ENCODE peak calls at places on chromosomes 7 and 10, in four cellular contexts. H is HepG2, P is K562, K is GM12878. I is an unnamed sample.

GRCh38 chr7:46738713-46739220 is 817.7 kb upstream of the IGFBP3 start:
- DNase-seq in H (no peak), P (no peak), K (no peak), I (no peak)

GRCh38 chr7:31327071-31327470 is 13.5 kb downstream of the NEUROD6 start:
- DNase-seq in H (no peak), P (no peak), K (no peak), I (no peak)

GRCh38 chr10:31770307-31770902 is 158.2 kb downstream of the ARHGAP12 start:
- DNase-seq in H (peak), P (peak), K (no peak), I (peak)

GRCh38 chr10:75401569-75402485 is at the start of gene ZNF503:
- DNase-seq in H (peak), P (peak), K (peak), I (peak)

GRCh38 chr7:102119213-102119651 is 167.4 kb upstream of the SH2B2 start:
- DNase-seq in H (peak), P (no peak), K (no peak), I (no peak)

GRCh38 chr10:125627646-125628045 is 55.3 kb downstream of the TEX36 start:
- DNase-seq in H (no peak), P (no peak), K (no peak), I (no peak)

GRCh38 chr10:86388119-86388704 is 21.6 kb upstream of the GRID1 start:
- DNase-seq in H (no peak), P (no peak), K (no peak), I (no peak)

GRCh38 chr10:105700327-105700726 is 1059.2 kb downstream of the SORCS3 start:
- DNase-seq in H (no peak), P (no peak), K (no peak), I (no peak)

GRCh38 chr7:4282434-4283223 is 399.5 kb upstream of the FOXK1 start:
- DNase-seq in H (no peak), P (no peak), K (no peak), I (no peak)

GRCh38 chr7:46651070-46651469 is 730.0 kb upstream of the IGFBP3 start:
- DNase-seq in H (no peak), P (no peak), K (no peak), I (no peak)

GRCh38 chr7:100972002-100972347 is 2.6 kb downstream of the MUC12 start:
- DNase-seq in H (no peak), P (no peak), K (no peak), I (no peak)

GRCh38 chr7:112290065-112290464 is 83.6 kb downstream of the ZNF277 start:
- DNase-seq in H (no peak), P (no peak), K (no peak), I (no peak)

GRCh38 chr10:104330168-104331117 is 7.8 kb downstream of the ITPRIP start:
- DNase-seq in H (peak), P (no peak), K (no peak), I (no peak)

GRCh38 chr7:20507157-20507556 is 108.3 kb upstream of the ABCB5 start:
- DNase-seq in H (no peak), P (no peak), K (no peak), I (no peak)

GRCh38 chr7:117250801-117251200 is 72.1 kb downstream of the WNT2 start:
- DNase-seq in H (no peak), P (no peak), K (no peak), I (no peak)

GRCh38 chr10:69766161-69766910 is 35.4 kb upstream of the COL13A1 start:
- DNase-seq in H (no peak), P (no peak), K (no peak), I (no peak)

GRCh38 chr10:104777086-104777799 is 136.2 kb downstream of the SORCS3 start:
- DNase-seq in H (no peak), P (no peak), K (no peak), I (no peak)

GRCh38 chr7:36601596-36601995 is 122.7 kb downstream of the AOAH start:
- DNase-seq in H (no peak), P (no peak), K (no peak), I (no peak)

GRCh38 chr10:84088626-84089025 is 50.7 kb upstream of the GHITM start:
- DNase-seq in H (no peak), P (no peak), K (no peak), I (no peak)
- TF ChIP-seq TARDBP in H (no peak), P (no peak), K (no peak), I (no peak)

GRCh38 chr10:79243211-79244067 is 103.8 kb upstream of the PPIF start:
- DNase-seq in H (no peak), P (no peak), K (no peak), I (peak)

GRCh38 chr10:79241990-79242619 is 105.2 kb upstream of the PPIF start:
- DNase-seq in H (no peak), P (no peak), K (no peak), I (peak)

GRCh38 chr10:79244068-79244442 is 103.2 kb upstream of the PPIF start:
- DNase-seq in H (no peak), P (no peak), K (no peak), I (peak)

GRCh38 chr10:79241629-79241989 is 105.7 kb upstream of the PPIF start:
- DNase-seq in H (no peak), P (no peak), K (no peak), I (no peak)

DNA sequence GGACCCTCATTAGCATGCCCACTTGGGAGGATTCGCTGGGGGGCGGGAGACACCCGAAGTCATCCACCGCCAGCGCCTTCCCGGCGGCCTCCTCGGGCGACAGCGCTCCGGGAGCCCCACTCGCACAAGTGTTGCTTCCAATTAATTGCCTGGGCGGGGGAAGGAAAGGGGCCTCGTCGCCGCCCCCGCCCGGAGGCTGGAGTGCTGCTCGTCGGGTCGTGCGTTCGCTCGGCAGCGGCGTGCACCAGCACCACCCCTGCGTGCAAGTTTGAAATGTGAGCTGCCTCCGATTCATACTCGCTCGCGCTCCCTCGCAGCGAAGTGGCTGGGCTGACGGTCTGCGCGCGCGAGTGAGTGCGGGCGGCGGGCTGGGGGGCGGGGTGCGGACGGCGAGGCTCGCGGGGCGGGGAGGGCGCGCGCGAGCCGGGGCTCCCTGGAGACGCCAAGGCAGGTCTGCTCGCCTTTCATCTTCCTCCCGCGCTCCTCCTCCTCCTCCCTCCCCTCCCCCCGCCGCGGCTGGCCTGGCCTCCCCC is 104.6 kb upstream of the PPIF start:
- DNase-seq in H (no peak), P (no peak), K (no peak), I (peak)
- TF ChIP-seq FOXK2 in H (no peak), P (no peak), K (no peak), I (no peak)

GRCh38 chr7:154874409-154875113 is 128.4 kb downstream of the PAXIP1 start:
- DNase-seq in H (no peak), P (no peak), K (no peak), I (no peak)
- TF ChIP-seq TARDBP in H (no peak), P (no peak), K (no peak), I (no peak)

DNA sequence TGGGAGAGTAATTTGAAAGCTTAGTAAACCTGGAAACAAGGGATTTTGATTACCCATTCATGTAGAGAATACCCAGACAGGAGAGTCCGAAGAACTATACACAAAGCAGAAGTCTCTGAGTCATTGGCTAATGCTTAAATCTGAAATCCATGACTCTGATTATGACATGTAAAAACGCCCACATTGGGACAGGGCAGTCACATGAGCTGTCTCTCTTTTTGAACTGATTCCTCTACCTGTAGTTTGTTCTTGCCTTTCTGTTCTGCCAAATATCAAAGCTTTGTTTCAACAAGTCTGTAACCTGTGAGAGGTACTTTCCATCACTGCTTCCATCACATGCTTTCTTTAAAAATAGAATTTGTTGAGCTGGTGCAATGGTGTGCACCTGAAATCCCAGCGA is 4.3 kb upstream of the GPNMB start:
- DNase-seq in H (no peak), P (no peak), K (no peak), I (no peak)
- TF ChIP-seq FOXK2 in H (no peak), P (no peak), K (no peak), I (no peak)

DNA sequence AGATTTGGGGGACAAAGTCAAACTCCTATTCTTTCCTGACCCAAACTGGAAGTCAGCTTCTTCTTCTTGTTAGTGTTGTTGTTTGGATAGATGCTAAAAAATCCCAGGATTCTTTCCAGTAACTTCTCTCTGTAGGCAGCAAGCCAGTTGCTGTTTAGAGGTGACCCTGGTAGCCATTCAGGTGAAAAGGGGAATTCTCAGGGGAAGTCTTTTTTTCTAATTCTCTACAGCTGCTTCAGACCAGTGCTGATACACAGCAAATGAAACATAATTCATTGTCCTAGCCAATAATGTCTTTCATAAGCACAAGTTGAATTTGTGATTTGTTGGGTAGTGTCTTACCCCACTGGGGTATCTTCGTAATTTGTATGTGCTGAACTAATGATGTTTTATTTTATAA is 357.3 kb downstream of the BBS9 start:
- DNase-seq in H (no peak), P (no peak), K (no peak), I (no peak)
- TF ChIP-seq TARDBP in H (no peak), P (no peak), K (no peak), I (no peak)